ENCODE peak calls at places on chromosomes 5 and 9, in four cellular contexts. W is A549, O is HCT116, Z is right lobe of liver. S is an unnamed sample.

GRCh38 chr9:79209012-79209411 is 362.8 kb upstream of the TLE4 start:
- DNase-seq in Z (no peak), O (no peak), W (no peak), S (no peak)

GRCh38 chr5:61866930-61867329 is 439.1 kb upstream of the KIF2A start:
- DNase-seq in Z (no peak), O (peak; percentile 12), W (peak; percentile 6), S (no peak)

GRCh38 chr9:98577446-98577845 is 131.3 kb downstream of the GABBR2 start:
- DNase-seq in O (no peak), W (no peak), Z (no peak), S (no peak)

GRCh38 chr5:81006955-81007636 is 46.9 kb downstream of the RASGRF2 start:
- DNase-seq in O (no peak), W (no peak), Z (no peak), S (no peak)

GRCh38 chr9:134591082-134591571 is 50.5 kb upstream of the COL5A1 start:
- DNase-seq in W (no peak), O (no peak), Z (no peak), S (no peak)

GRCh38 chr5:135825373-135826220 is 8.9 kb upstream of the SLC25A48 start:
- DNase-seq in Z (no peak), W (no peak), O (no peak), S (no peak)

GRCh38 chr9:83431470-83432060 is 106.6 kb downstream of the FRMD3 start:
- DNase-seq in Z (peak; percentile 65), W (peak; percentile 9), O (no peak), S (no peak)

GRCh38 chr5:97575322-97575721 is 392.3 kb upstream of the RIOK2 start:
- DNase-seq in O (no peak), Z (no peak), W (no peak), S (no peak)

GRCh38 chr9:126283799-126284465 is 42.7 kb upstream of the MVB12B start:
- DNase-seq in W (no peak), O (no peak), Z (no peak), S (no peak)

GRCh38 chr9:71987471-71988371 is 72.7 kb downstream of the C9orf57 start:
- DNase-seq in W (no peak), Z (no peak), O (no peak), S (no peak)

GRCh38 chr5:3993856-3994473 is 398.3 kb downstream of the IRX1 start:
- DNase-seq in W (no peak), O (no peak), Z (no peak), S (peak; percentile 18)

GRCh38 chr5:134114886-134115805 is 665 bp downstream of the TCF7 start:
- DNase-seq in W (peak; percentile 41), Z (no peak), O (no peak), S (no peak)

GRCh38 chr5:119032653-119033052 is 38.2 kb upstream of the DMXL1 start:
- DNase-seq in W (no peak), O (no peak), Z (no peak), S (no peak)

GRCh38 chr5:119031047-119031886 is 39.6 kb upstream of the DMXL1 start:
- DNase-seq in O (no peak), Z (no peak), W (no peak), S (no peak)

GRCh38 chr5:119033135-119033534 is 37.8 kb upstream of the DMXL1 start:
- DNase-seq in O (no peak), W (no peak), Z (no peak), S (no peak)

GRCh38 chr5:119028575-119028974 is 40.2 kb upstream of the DTWD2 start:
- DNase-seq in O (no peak), Z (no peak), W (no peak), S (no peak)

DNA sequence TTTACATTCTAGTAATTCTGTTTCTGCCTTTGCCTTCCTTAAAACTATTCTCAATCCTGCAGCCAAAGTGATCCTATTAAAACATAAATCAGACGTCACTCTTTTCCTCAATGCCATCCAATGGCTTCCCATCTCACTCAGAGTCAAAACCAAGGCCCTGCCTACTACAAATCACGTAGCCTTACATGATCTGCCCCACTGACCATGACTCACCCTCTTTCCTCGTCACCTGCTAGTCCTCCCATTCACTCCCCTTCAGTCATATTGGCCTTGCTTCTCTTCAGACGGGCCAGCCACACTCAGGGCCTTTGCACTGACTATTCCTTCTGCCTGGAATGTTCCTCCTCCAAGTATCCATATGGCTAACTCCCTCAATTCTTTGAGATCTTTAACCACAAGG is 39.0 kb upstream of the DMXL1 start:
- DNase-seq in W (no peak), Z (no peak), O (peak; percentile 34), S (no peak)
- TF ChIP-seq POLR2A in W (no peak), Z (no peak), O (no peak), S (no peak)

DNA sequence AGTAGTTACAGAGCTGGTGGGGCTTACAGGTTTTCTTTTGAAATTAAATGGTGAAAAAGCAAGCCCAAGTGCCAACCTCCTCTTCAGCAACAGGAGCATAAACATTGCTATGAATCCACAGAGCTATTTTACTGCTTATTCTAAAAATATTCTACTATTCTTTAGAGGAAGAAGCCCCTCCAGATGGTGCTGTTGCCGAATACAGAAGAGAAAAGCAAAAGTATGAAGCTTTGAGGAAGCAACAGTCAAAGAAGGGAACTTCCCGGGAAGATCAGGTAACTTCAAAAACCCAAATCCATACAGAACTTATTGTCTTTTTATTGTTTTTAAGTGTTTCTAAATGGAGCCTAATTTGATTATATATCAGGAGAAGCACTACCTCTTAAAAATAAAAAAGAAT is 202.8 kb downstream of the CWC27 start:
- DNase-seq in Z (no peak), O (no peak), W (no peak), S (no peak)
- TF ChIP-seq CTCF in Z (no peak), O (no peak), W (no peak), S (peak; percentile 26)

GRCh38 chr9:129110740-129111142 is at the start of gene CRAT:
- DNase-seq in W (peak; percentile 97), Z (peak; percentile 100), O (peak; percentile 86), S (peak; percentile 98)
- TF ChIP-seq POLR2A in W (peak; percentile 97), Z (peak; percentile 95), O (peak; percentile 91), S (peak; percentile 98)

GRCh38 chr5:131810510-131811249 is 13.9 kb upstream of the FNIP1 start:
- DNase-seq in Z (no peak), O (peak; percentile 29), W (no peak), S (peak; percentile 17)
- TF ChIP-seq CTCF in Z (peak; percentile 36), O (peak; percentile 53), W (peak; percentile 30), S (peak; percentile 30)

S was measured in heart left ventricle.